ENCODE peak calls at places on chromosomes 12 and 14, in four cellular contexts. One of them, this sample, is unnamed.

GRCh38 chr12:57389033-57389432 is 41.8 kb downstream of the R3HDM2 start:
- DNase-seq in NCI-H187: no peak
- DNase-seq in CD4-positive, CD25-positive, alpha-beta regulatory T cell: no peak
- DNase-seq in T-helper 9 cell: no peak
- DNase-seq in this sample: peak; percentile 63

GRCh38 chr14:54493293-54493692 is 4.5 kb upstream of the GMFB start:
- DNase-seq in NCI-H187: no peak
- DNase-seq in T-helper 9 cell: no peak
- DNase-seq in CD4-positive, CD25-positive, alpha-beta regulatory T cell: no peak
- DNase-seq in this sample: no peak

GRCh38 chr14:74492413-74493342 is at the start of gene NPC2:
- DNase-seq in NCI-H187: no peak
- DNase-seq in T-helper 9 cell: no peak
- DNase-seq in CD4-positive, CD25-positive, alpha-beta regulatory T cell: no peak
- DNase-seq in this sample: no peak

GRCh38 chr12:110600254-110600653 is 13.7 kb upstream of the TCTN1 start:
- DNase-seq in CD4-positive, CD25-positive, alpha-beta regulatory T cell: no peak
- DNase-seq in NCI-H187: no peak
- DNase-seq in T-helper 9 cell: no peak
- DNase-seq in this sample: no peak

GRCh38 chr12:76037130-76038105 is 5.8 kb upstream of the PHLDA1 start:
- DNase-seq in CD4-positive, CD25-positive, alpha-beta regulatory T cell: no peak
- DNase-seq in T-helper 9 cell: no peak
- DNase-seq in NCI-H187: peak; percentile 52
- DNase-seq in this sample: no peak

GRCh38 chr12:105481906-105482305 is 151.4 kb downstream of the C12orf75 start:
- DNase-seq in NCI-H187: no peak
- DNase-seq in CD4-positive, CD25-positive, alpha-beta regulatory T cell: no peak
- DNase-seq in T-helper 9 cell: no peak
- DNase-seq in this sample: no peak

GRCh38 chr14:103144085-103144484 is 20.8 kb downstream of the TNFAIP2 start:
- DNase-seq in CD4-positive, CD25-positive, alpha-beta regulatory T cell: no peak
- DNase-seq in T-helper 9 cell: no peak
- DNase-seq in NCI-H187: no peak
- DNase-seq in this sample: peak; percentile 79

GRCh38 chr14:94309721-94310120 is 13.4 kb downstream of the SERPINA6 start:
- DNase-seq in NCI-H187: no peak
- DNase-seq in CD4-positive, CD25-positive, alpha-beta regulatory T cell: no peak
- DNase-seq in T-helper 9 cell: no peak
- DNase-seq in this sample: no peak

GRCh38 chr14:80491131-80491530 is 279.8 kb upstream of the DIO2 start:
- DNase-seq in NCI-H187: no peak
- DNase-seq in CD4-positive, CD25-positive, alpha-beta regulatory T cell: no peak
- DNase-seq in T-helper 9 cell: no peak
- DNase-seq in this sample: no peak

GRCh38 chr12:111447571-111448265 is 42.0 kb downstream of the SH2B3 start:
- DNase-seq in T-helper 9 cell: no peak
- DNase-seq in NCI-H187: no peak
- DNase-seq in CD4-positive, CD25-positive, alpha-beta regulatory T cell: no peak
- DNase-seq in this sample: no peak

GRCh38 chr12:68798880-68799229 is 9.1 kb upstream of the MDM2 start:
- DNase-seq in NCI-H187: no peak
- DNase-seq in CD4-positive, CD25-positive, alpha-beta regulatory T cell: no peak
- DNase-seq in T-helper 9 cell: no peak
- DNase-seq in this sample: no peak

GRCh38 chr12:108110844-108111243 is 18.2 kb upstream of the WSCD2 start:
- DNase-seq in NCI-H187: no peak
- DNase-seq in CD4-positive, CD25-positive, alpha-beta regulatory T cell: no peak
- DNase-seq in T-helper 9 cell: no peak
- DNase-seq in this sample: no peak

GRCh38 chr12:95396849-95397498 is 77.0 kb upstream of the METAP2 start:
- DNase-seq in CD4-positive, CD25-positive, alpha-beta regulatory T cell: no peak
- DNase-seq in NCI-H187: no peak
- DNase-seq in T-helper 9 cell: no peak
- DNase-seq in this sample: no peak

GRCh38 chr12:77372026-77372425 is 306.7 kb upstream of the E2F7 start:
- DNase-seq in NCI-H187: no peak
- DNase-seq in CD4-positive, CD25-positive, alpha-beta regulatory T cell: no peak
- DNase-seq in T-helper 9 cell: no peak
- DNase-seq in this sample: no peak

GRCh38 chr12:10191865-10192264 is 13.0 kb downstream of the TMEM52B start:
- DNase-seq in T-helper 9 cell: no peak
- DNase-seq in CD4-positive, CD25-positive, alpha-beta regulatory T cell: no peak
- DNase-seq in NCI-H187: no peak
- DNase-seq in this sample: peak; percentile 89

GRCh38 chr12:34390846-34391700 is 368.8 kb downstream of the ALG10 start:
- DNase-seq in T-helper 9 cell: no peak
- DNase-seq in NCI-H187: no peak
- DNase-seq in CD4-positive, CD25-positive, alpha-beta regulatory T cell: no peak
- DNase-seq in this sample: no peak

GRCh38 chr12:109757671-109758265 is 44.1 kb downstream of the FAM222A start:
- DNase-seq in CD4-positive, CD25-positive, alpha-beta regulatory T cell: no peak
- DNase-seq in T-helper 9 cell: no peak
- DNase-seq in NCI-H187: no peak
- DNase-seq in this sample: no peak

GRCh38 chr12:57202321-57202720 is 14.3 kb upstream of the NXPH4 start:
- DNase-seq in NCI-H187: no peak
- DNase-seq in CD4-positive, CD25-positive, alpha-beta regulatory T cell: no peak
- DNase-seq in T-helper 9 cell: no peak
- DNase-seq in this sample: no peak

GRCh38 chr14:66610154-66610563 is 102.2 kb downstream of the GPHN start:
- DNase-seq in NCI-H187: no peak
- DNase-seq in CD4-positive, CD25-positive, alpha-beta regulatory T cell: no peak
- DNase-seq in T-helper 9 cell: no peak
- DNase-seq in this sample: no peak

GRCh38 chr14:91244501-91244901 is at the start of gene GPR68:
- DNase-seq in T-helper 9 cell: no peak
- DNase-seq in CD4-positive, CD25-positive, alpha-beta regulatory T cell: peak; percentile 29
- DNase-seq in NCI-H187: no peak
- DNase-seq in this sample: no peak

GRCh38 chr14:101854366-101854765 is 92.9 kb downstream of the PPP2R5C start:
- DNase-seq in NCI-H187: no peak
- DNase-seq in T-helper 9 cell: no peak
- DNase-seq in CD4-positive, CD25-positive, alpha-beta regulatory T cell: no peak
- DNase-seq in this sample: no peak

GRCh38 chr14:20469890-20470858 is 968 bp downstream of the PNP start:
- DNase-seq in NCI-H187: no peak
- DNase-seq in CD4-positive, CD25-positive, alpha-beta regulatory T cell: no peak
- DNase-seq in T-helper 9 cell: peak; percentile 26
- DNase-seq in this sample: no peak

GRCh38 chr12:131010376-131011131 is 56.8 kb downstream of the ADGRD1 start:
- DNase-seq in NCI-H187: no peak
- DNase-seq in CD4-positive, CD25-positive, alpha-beta regulatory T cell: no peak
- DNase-seq in T-helper 9 cell: no peak
- DNase-seq in this sample: no peak

GRCh38 chr12:109760930-109761630 is 47.5 kb downstream of the FAM222A start:
- DNase-seq in T-helper 9 cell: no peak
- DNase-seq in CD4-positive, CD25-positive, alpha-beta regulatory T cell: no peak
- DNase-seq in NCI-H187: no peak
- DNase-seq in this sample: no peak

GRCh38 chr12:106329231-106329985 is 26.9 kb downstream of the TCP11L2 start:
- DNase-seq in NCI-H187: no peak
- DNase-seq in T-helper 9 cell: no peak
- DNase-seq in CD4-positive, CD25-positive, alpha-beta regulatory T cell: no peak
- DNase-seq in this sample: no peak

GRCh38 chr12:57165741-57166140 is 18.3 kb upstream of the LRP1-AS start:
- DNase-seq in NCI-H187: no peak
- DNase-seq in CD4-positive, CD25-positive, alpha-beta regulatory T cell: no peak
- DNase-seq in T-helper 9 cell: no peak
- DNase-seq in this sample: no peak

GRCh38 chr12:84913151-84913550 is 552 bp upstream of the SLC6A15 start:
- DNase-seq in CD4-positive, CD25-positive, alpha-beta regulatory T cell: no peak
- DNase-seq in NCI-H187: no peak
- DNase-seq in T-helper 9 cell: no peak
- DNase-seq in this sample: no peak

GRCh38 chr12:63419119-63419518 is 249.2 kb downstream of the DPY19L2 start:
- DNase-seq in CD4-positive, CD25-positive, alpha-beta regulatory T cell: no peak
- DNase-seq in T-helper 9 cell: no peak
- DNase-seq in NCI-H187: no peak
- DNase-seq in this sample: no peak

GRCh38 chr14:26719514-26719913 is 121.7 kb upstream of the NOVA1 start:
- DNase-seq in CD4-positive, CD25-positive, alpha-beta regulatory T cell: no peak
- DNase-seq in NCI-H187: no peak
- DNase-seq in T-helper 9 cell: no peak
- DNase-seq in this sample: no peak

GRCh38 chr12:81953541-81953940 is 194.4 kb upstream of the PPFIA2 start:
- DNase-seq in T-helper 9 cell: no peak
- DNase-seq in CD4-positive, CD25-positive, alpha-beta regulatory T cell: no peak
- DNase-seq in NCI-H187: no peak
- DNase-seq in this sample: no peak

GRCh38 chr12:54759751-54760150 is 94.6 kb upstream of the MUCL1 start:
- DNase-seq in CD4-positive, CD25-positive, alpha-beta regulatory T cell: no peak
- DNase-seq in T-helper 9 cell: no peak
- DNase-seq in NCI-H187: peak; percentile 26
- DNase-seq in this sample: no peak

GRCh38 chr14:105525861-105526780 is at the start of gene TMEM121:
- DNase-seq in CD4-positive, CD25-positive, alpha-beta regulatory T cell: peak; percentile 41
- DNase-seq in NCI-H187: no peak
- DNase-seq in T-helper 9 cell: peak; percentile 40
- DNase-seq in this sample: no peak